ENCODE peak calls at places on chromosomes 5 and 9, in eight cellular contexts. One of them, this sample, is unnamed.

GRCh38 chr5:2334686-2335085 is 416.8 kb downstream of the IRX2 start:
- DNase-seq in D341Med: no peak
- DNase-seq in NCI-H524: no peak
- DNase-seq in activated T-helper 1 cell treated with anti-CD3 and anti-CD28 coated beads, Interleukin-12 subunit alpha, Interleukin-12 subunit beta, Interleukin-2, Interleukin-4 antibody, amounts not matched to agents 30 ng/mL and 10 ng/mL and 1 ng/mL, durations not matched to agents 14 hours and 24 hours and 36 hours: no peak
- DNase-seq in sigmoid colon: no peak
- DNase-seq in NCI-H2029 treated with DMSO at 0.1 percent for 48 hours: peak
- DNase-seq in WERI-Rb-1: no peak
- DNase-seq in NCI-H2107: peak
- DNase-seq in this sample: no peak

GRCh38 chr9:19914044-19914443 is 125.2 kb upstream of the SLC24A2 start:
- DNase-seq in sigmoid colon: no peak
- DNase-seq in WERI-Rb-1: no peak
- DNase-seq in activated T-helper 1 cell treated with anti-CD3 and anti-CD28 coated beads, Interleukin-12 subunit alpha, Interleukin-12 subunit beta, Interleukin-2, Interleukin-4 antibody, amounts not matched to agents 30 ng/mL and 10 ng/mL and 1 ng/mL, durations not matched to agents 14 hours and 24 hours and 36 hours: no peak
- DNase-seq in NCI-H2107: no peak
- DNase-seq in NCI-H524: no peak
- DNase-seq in NCI-H2029 treated with DMSO at 0.1 percent for 48 hours: no peak
- DNase-seq in D341Med: no peak
- DNase-seq in this sample: no peak

GRCh38 chr5:167355370-167355769 is 936.1 kb upstream of the WWC1 start:
- DNase-seq in NCI-H2107: no peak
- DNase-seq in NCI-H2029 treated with DMSO at 0.1 percent for 48 hours: no peak
- DNase-seq in activated T-helper 1 cell treated with anti-CD3 and anti-CD28 coated beads, Interleukin-12 subunit alpha, Interleukin-12 subunit beta, Interleukin-2, Interleukin-4 antibody, amounts not matched to agents 30 ng/mL and 10 ng/mL and 1 ng/mL, durations not matched to agents 14 hours and 24 hours and 36 hours: no peak
- DNase-seq in sigmoid colon: no peak
- DNase-seq in WERI-Rb-1: no peak
- DNase-seq in D341Med: peak
- DNase-seq in NCI-H524: no peak
- DNase-seq in this sample: no peak

GRCh38 chr5:134874831-134875655 is 872 bp downstream of the TXNDC15 start:
- DNase-seq in sigmoid colon: peak
- DNase-seq in NCI-H2029 treated with DMSO at 0.1 percent for 48 hours: no peak
- DNase-seq in NCI-H2107: no peak
- DNase-seq in D341Med: peak
- DNase-seq in WERI-Rb-1: peak
- DNase-seq in NCI-H524: peak
- DNase-seq in activated T-helper 1 cell treated with anti-CD3 and anti-CD28 coated beads, Interleukin-12 subunit alpha, Interleukin-12 subunit beta, Interleukin-2, Interleukin-4 antibody, amounts not matched to agents 30 ng/mL and 10 ng/mL and 1 ng/mL, durations not matched to agents 14 hours and 24 hours and 36 hours: peak
- DNase-seq in this sample: no peak

GRCh38 chr9:133716564-133717112 is 21.5 kb downstream of the SARDH start:
- DNase-seq in activated T-helper 1 cell treated with anti-CD3 and anti-CD28 coated beads, Interleukin-12 subunit alpha, Interleukin-12 subunit beta, Interleukin-2, Interleukin-4 antibody, amounts not matched to agents 30 ng/mL and 10 ng/mL and 1 ng/mL, durations not matched to agents 14 hours and 24 hours and 36 hours: no peak
- DNase-seq in sigmoid colon: peak
- DNase-seq in D341Med: no peak
- DNase-seq in NCI-H2107: no peak
- DNase-seq in NCI-H2029 treated with DMSO at 0.1 percent for 48 hours: no peak
- DNase-seq in WERI-Rb-1: no peak
- DNase-seq in NCI-H524: no peak
- DNase-seq in this sample: no peak

GRCh38 chr9:120924698-120925534 is 1.7 kb downstream of the TRAF1 start:
- DNase-seq in sigmoid colon: peak
- DNase-seq in activated T-helper 1 cell treated with anti-CD3 and anti-CD28 coated beads, Interleukin-12 subunit alpha, Interleukin-12 subunit beta, Interleukin-2, Interleukin-4 antibody, amounts not matched to agents 30 ng/mL and 10 ng/mL and 1 ng/mL, durations not matched to agents 14 hours and 24 hours and 36 hours: no peak
- DNase-seq in WERI-Rb-1: no peak
- DNase-seq in NCI-H2107: no peak
- DNase-seq in NCI-H524: no peak
- DNase-seq in NCI-H2029 treated with DMSO at 0.1 percent for 48 hours: no peak
- DNase-seq in D341Med: no peak
- DNase-seq in this sample: peak

GRCh38 chr5:129746884-129747283 is 1.0 kb upstream of the MINAR2 start:
- DNase-seq in sigmoid colon: no peak
- DNase-seq in NCI-H524: no peak
- DNase-seq in NCI-H2029 treated with DMSO at 0.1 percent for 48 hours: no peak
- DNase-seq in activated T-helper 1 cell treated with anti-CD3 and anti-CD28 coated beads, Interleukin-12 subunit alpha, Interleukin-12 subunit beta, Interleukin-2, Interleukin-4 antibody, amounts not matched to agents 30 ng/mL and 10 ng/mL and 1 ng/mL, durations not matched to agents 14 hours and 24 hours and 36 hours: no peak
- DNase-seq in WERI-Rb-1: no peak
- DNase-seq in D341Med: no peak
- DNase-seq in NCI-H2107: no peak
- DNase-seq in this sample: no peak

GRCh38 chr5:83133797-83134196 is 56.5 kb downstream of the XRCC4 start:
- DNase-seq in WERI-Rb-1: no peak
- DNase-seq in activated T-helper 1 cell treated with anti-CD3 and anti-CD28 coated beads, Interleukin-12 subunit alpha, Interleukin-12 subunit beta, Interleukin-2, Interleukin-4 antibody, amounts not matched to agents 30 ng/mL and 10 ng/mL and 1 ng/mL, durations not matched to agents 14 hours and 24 hours and 36 hours: no peak
- DNase-seq in sigmoid colon: no peak
- DNase-seq in NCI-H2029 treated with DMSO at 0.1 percent for 48 hours: no peak
- DNase-seq in NCI-H524: no peak
- DNase-seq in NCI-H2107: no peak
- DNase-seq in D341Med: peak
- DNase-seq in this sample: no peak

GRCh38 chr9:34343090-34343489 is 13.7 kb downstream of the NUDT2 start:
- DNase-seq in NCI-H524: no peak
- DNase-seq in sigmoid colon: peak
- DNase-seq in activated T-helper 1 cell treated with anti-CD3 and anti-CD28 coated beads, Interleukin-12 subunit alpha, Interleukin-12 subunit beta, Interleukin-2, Interleukin-4 antibody, amounts not matched to agents 30 ng/mL and 10 ng/mL and 1 ng/mL, durations not matched to agents 14 hours and 24 hours and 36 hours: no peak
- DNase-seq in D341Med: no peak
- DNase-seq in NCI-H2107: no peak
- DNase-seq in WERI-Rb-1: no peak
- DNase-seq in NCI-H2029 treated with DMSO at 0.1 percent for 48 hours: no peak
- DNase-seq in this sample: no peak

GRCh38 chr9:137973829-137974416 is 96.3 kb downstream of the CACNA1B start:
- DNase-seq in WERI-Rb-1: no peak
- DNase-seq in activated T-helper 1 cell treated with anti-CD3 and anti-CD28 coated beads, Interleukin-12 subunit alpha, Interleukin-12 subunit beta, Interleukin-2, Interleukin-4 antibody, amounts not matched to agents 30 ng/mL and 10 ng/mL and 1 ng/mL, durations not matched to agents 14 hours and 24 hours and 36 hours: no peak
- DNase-seq in D341Med: peak
- DNase-seq in sigmoid colon: peak
- DNase-seq in NCI-H2029 treated with DMSO at 0.1 percent for 48 hours: no peak
- DNase-seq in NCI-H2107: no peak
- DNase-seq in NCI-H524: no peak
- DNase-seq in this sample: no peak